ENCODE peak calls at places on chromosome 5, in ten cellular contexts. I is psoas muscle, W is choroid plexus epithelial cell, O is AG09309, E is H1, U is body of pancreas, Q is activated B cell treated with CpG ODN at 0.5 μM for 24 hours, Z is fibroblast of mammary gland, B is endothelial cell, Y is MM.1S. M is an unnamed sample.

GRCh38 chr5:31161772-31162171 is 31.7 kb upstream of the CDH6 start:
- DNase-seq in Y (no peak), W (peak; percentile 43), I (no peak), Z (no peak), Q (no peak), E (no peak), O (no peak), U (no peak), B (peak; percentile 5), M (no peak)

GRCh38 chr5:76958976-76959767 is 6.3 kb downstream of the CRHBP start:
- DNase-seq in E (no peak), U (no peak), Q (no peak), O (no peak), W (peak; percentile 92), B (no peak), Z (peak; percentile 74), I (no peak), Y (no peak), M (no peak)

GRCh38 chr5:143401846-143402463 is 1.5 kb downstream of the NR3C1 start:
- DNase-seq in I (no peak), Q (no peak), Y (peak; percentile 71), B (no peak), E (no peak), U (no peak), O (no peak), Z (peak; percentile 30), W (no peak), M (no peak)

GRCh38 chr5:35803221-35803651 is 53.5 kb upstream of the IL7R start:
- DNase-seq in Q (no peak), W (peak; percentile 78), Y (no peak), B (peak; percentile 61), E (peak; percentile 51), I (no peak), Z (peak; percentile 72), O (no peak), U (peak; percentile 44), M (no peak)

GRCh38 chr5:20974423-20974822 is 986.4 kb upstream of the CDH18 start:
- DNase-seq in U (no peak), E (no peak), B (no peak), Z (no peak), W (peak; percentile 5), I (no peak), Q (no peak), Y (no peak), O (no peak), M (no peak)

GRCh38 chr5:131564229-131564652 is 70.8 kb downstream of the RAPGEF6 start:
- DNase-seq in I (no peak), B (no peak), O (no peak), W (no peak), Z (no peak), Y (no peak), E (no peak), U (no peak), Q (no peak), M (no peak)

GRCh38 chr5:115424030-115424429 is 120.5 kb downstream of the FEM1C start:
- DNase-seq in W (no peak), I (no peak), U (no peak), Y (no peak), Z (no peak), B (no peak), Q (no peak), O (no peak), E (no peak), M (no peak)

GRCh38 chr5:110865400-110866094 is 126.7 kb downstream of the SLC25A46 start:
- DNase-seq in U (no peak), E (peak; percentile 60), Z (peak; percentile 53), Q (no peak), Y (peak; percentile 41), O (no peak), I (no peak), B (peak; percentile 65), W (peak; percentile 76), M (peak; percentile 30)

GRCh38 chr5:124990723-124991122 is 244.3 kb upstream of the ZNF608 start:
- DNase-seq in I (no peak), U (no peak), Z (no peak), Y (no peak), B (no peak), W (no peak), Q (no peak), O (no peak), E (no peak), M (no peak)

GRCh38 chr5:88058625-88059024 is 210.0 kb downstream of the TMEM161B start:
- DNase-seq in I (no peak), U (no peak), B (no peak), E (no peak), O (no peak), Z (no peak), Q (no peak), W (no peak), Y (no peak), M (no peak)

GRCh38 chr5:89756955-89757354 is 652.6 kb downstream of the CETN3 start:
- DNase-seq in B (no peak), I (no peak), E (no peak), Y (no peak), U (peak; percentile 21), W (peak; percentile 7), Q (no peak), Z (peak; percentile 6), O (no peak), M (no peak)

GRCh38 chr5:102622244-102622643 is 123.4 kb upstream of the SLCO6A1 start:
- DNase-seq in W (no peak), Z (peak; percentile 28), Q (no peak), U (no peak), Y (no peak), E (no peak), B (no peak), O (no peak), I (no peak), M (no peak)

GRCh38 chr5:14545890-14546289 is 35.7 kb upstream of the OTULINL start:
- DNase-seq in Q (no peak), Z (no peak), B (no peak), U (no peak), I (no peak), E (no peak), Y (no peak), W (no peak), O (no peak), M (no peak)

GRCh38 chr5:10227396-10227795 is 22.3 kb downstream of the ATPSCKMT start:
- DNase-seq in O (peak; percentile 57), E (no peak), I (no peak), B (no peak), Q (no peak), W (peak; percentile 52), Y (no peak), Z (peak; percentile 77), U (no peak), M (no peak)

GRCh38 chr5:13201022-13201421 is 743.5 kb downstream of the DNAH5 start:
- DNase-seq in W (no peak), I (no peak), B (no peak), E (no peak), O (no peak), U (no peak), Z (no peak), Q (no peak), Y (no peak), M (no peak)

GRCh38 chr5:52893105-52893504 is 96.0 kb upstream of the ITGA2 start:
- DNase-seq in Z (peak; percentile 84), I (no peak), U (peak; percentile 9), W (peak; percentile 76), Q (no peak), B (no peak), Y (no peak), O (peak; percentile 23), E (no peak), M (no peak)

DNA sequence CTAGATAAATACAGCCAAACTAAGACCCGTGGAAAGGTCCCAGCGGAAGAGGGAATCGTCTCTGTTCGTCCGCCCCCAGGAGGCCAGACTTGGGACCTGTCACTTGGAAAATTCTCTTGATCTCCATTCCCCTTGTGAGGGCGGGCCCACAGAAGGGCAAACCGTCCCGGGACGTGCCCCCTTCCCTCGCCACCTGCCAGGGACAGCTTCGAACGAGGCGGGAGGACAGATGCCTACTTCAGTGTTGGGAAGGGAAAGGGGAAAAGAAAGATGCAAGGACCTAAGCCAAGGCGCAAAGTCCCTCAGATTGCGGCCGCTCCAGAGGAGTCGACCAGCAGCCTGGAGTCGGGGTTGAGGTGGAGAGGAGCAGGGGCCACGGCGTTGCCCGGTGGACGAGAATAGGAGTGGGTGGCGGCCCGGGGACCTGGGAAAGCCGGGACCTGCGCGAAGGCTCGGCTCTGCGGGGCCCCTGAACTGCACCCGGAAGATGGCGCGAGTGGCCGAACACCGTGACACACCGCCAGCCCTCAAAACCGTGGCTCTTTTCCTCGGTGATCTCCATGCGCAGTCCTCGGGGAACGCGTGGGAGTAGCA is 4.4 kb upstream of the EBF1 start:
- DNase-seq in Z (peak; percentile 46), W (peak; percentile 68), Q (peak; percentile 16), B (peak; percentile 63), O (no peak), I (no peak), U (no peak), E (peak; percentile 65), Y (no peak), M (no peak)
- TF ChIP-seq CTCF in Z (peak; percentile 24), W (peak; percentile 68), Q (no peak), B (no peak), O (no peak), I (peak; percentile 11), U (no peak), E (no peak), Y (no peak), M (peak; percentile 56)

DNA sequence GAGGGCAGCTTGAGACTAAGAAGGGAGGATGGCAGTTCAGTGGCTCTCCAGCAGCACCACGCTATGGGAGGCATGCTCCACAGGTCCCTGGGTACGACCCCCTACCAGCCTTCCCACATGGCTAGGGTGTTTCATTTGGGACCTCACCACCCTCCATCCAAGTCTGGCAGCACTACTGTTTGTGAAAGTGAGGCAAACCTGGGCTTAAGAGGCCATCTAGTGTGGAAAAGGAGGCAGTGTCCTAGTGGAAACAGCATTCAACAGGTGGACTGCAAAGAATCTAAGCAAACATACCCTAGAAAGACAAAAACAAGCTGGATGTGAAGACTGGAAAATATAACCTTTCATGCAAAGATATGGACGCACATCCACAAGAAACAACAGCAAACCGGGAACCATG is 4.8 kb upstream of the C5orf47 start:
- DNase-seq in W (peak; percentile 66), O (no peak), Y (no peak), Z (peak; percentile 15), Q (no peak), B (no peak), E (peak; percentile 50), I (no peak), U (no peak), M (no peak)
- TF ChIP-seq CTCF in W (peak; percentile 72), O (peak; percentile 58), Y (peak; percentile 56), Z (peak; percentile 14), Q (no peak), B (peak; percentile 21), E (peak; percentile 8), I (peak; percentile 47), U (peak; percentile 24), M (peak; percentile 57)

GRCh38 chr5:57937501-57937900 is 454.9 kb upstream of the ACTBL2 start:
- DNase-seq in Z (peak; percentile 45), Q (no peak), B (no peak), W (peak; percentile 19), E (no peak), I (no peak), Y (no peak), U (no peak), O (no peak), M (no peak)
- TF ChIP-seq CTCF in Z (no peak), Q (no peak), B (no peak), W (no peak), E (no peak), I (no peak), Y (no peak), U (no peak), O (no peak), M (no peak)

DNA sequence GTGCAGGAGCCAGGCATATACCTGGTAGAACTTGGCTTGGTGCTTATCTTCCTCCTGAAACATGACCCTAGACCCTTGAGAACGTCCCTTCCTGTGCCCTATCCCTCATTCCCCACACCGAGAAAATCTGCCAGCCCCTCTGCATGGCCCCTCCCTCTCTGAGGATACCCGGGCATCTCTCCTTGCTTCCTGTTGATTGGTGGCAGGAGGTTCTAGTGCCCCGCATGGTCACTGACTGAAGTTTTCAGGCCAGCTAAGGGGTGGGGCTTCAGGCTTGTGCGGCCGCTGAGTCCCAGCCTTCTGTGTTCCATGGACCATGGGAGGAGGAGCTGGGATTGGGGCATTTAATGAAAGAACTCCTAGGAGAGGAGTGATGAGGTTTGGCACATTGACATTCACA is 22.8 kb downstream of the IGIP start:
- DNase-seq in U (no peak), W (peak; percentile 13), Q (no peak), Z (peak; percentile 9), Y (no peak), I (no peak), B (peak; percentile 42), E (peak; percentile 68), O (no peak), M (no peak)
- TF ChIP-seq CTCF in U (no peak), W (peak; percentile 7), Q (no peak), Z (no peak), Y (no peak), I (no peak), B (no peak), E (peak; percentile 32), O (no peak), M (peak; percentile 21)